ENCODE peak calls at places on chromosomes 2 and 18, in eight cellular contexts. K is mesendoderm; Y is activated CD4-positive, alpha-beta memory T cell treated with anti-CD3 and anti-CD28 coated beads, Interleukin-2, amount 10 ng/mL, durations not matched to agents 7 days and 5 days; W is LoVo; E is AG08396; U is aorta; V is SK-N-DZ; X is RPMI7951. L is an unnamed sample.

GRCh38 chr2:160970052-160970846 is 190.0 kb upstream of the TANK start:
- DNase-seq in Y (no peak), V (peak), W (peak), X (peak), K (peak), E (peak), U (no peak), L (no peak)

GRCh38 chr2:190443778-190444481 is 35.8 kb downstream of the MFSD6 start:
- DNase-seq in W (no peak), U (no peak), X (peak), V (peak), Y (no peak), E (no peak), K (no peak), L (no peak)

GRCh38 chr2:98463988-98464771 is 19.5 kb downstream of the INPP4A start:
- DNase-seq in V (no peak), X (no peak), Y (peak), E (no peak), U (no peak), K (peak), W (no peak), L (no peak)

GRCh38 chr2:226799976-226800940 is 638 bp upstream of the IRS1 start:
- DNase-seq in X (peak), W (peak), E (peak), K (peak), Y (no peak), U (peak), V (peak), L (peak)

GRCh38 chr2:20169796-20170467 is 55.0 kb downstream of the SDC1 start:
- DNase-seq in K (no peak), W (no peak), U (no peak), E (no peak), V (no peak), X (no peak), Y (no peak), L (no peak)

GRCh38 chr2:37585982-37586621 is 85.3 kb downstream of the CDC42EP3 start:
- DNase-seq in W (peak), Y (peak), X (peak), E (peak), V (no peak), K (no peak), U (peak), L (no peak)

GRCh38 chr18:10131036-10131774 is 217.4 kb downstream of the VAPA start:
- DNase-seq in X (no peak), Y (no peak), U (no peak), K (peak), W (no peak), E (no peak), V (peak), L (no peak)

GRCh38 chr2:15677141-15677911 is 85.7 kb downstream of the DDX1 start:
- DNase-seq in K (no peak), U (no peak), V (peak), Y (no peak), W (no peak), X (no peak), E (no peak), L (no peak)

GRCh38 chr2:60531638-60532216 is 21.7 kb downstream of the BCL11A start:
- DNase-seq in X (no peak), U (no peak), K (peak), V (no peak), Y (no peak), E (no peak), W (no peak), L (no peak)

GRCh38 chr18:22170421-22171262 is 1.3 kb downstream of the GATA6 start:
- DNase-seq in E (peak), V (no peak), U (peak), K (peak), W (peak), Y (no peak), X (peak), L (no peak)

GRCh38 chr2:46198164-46198883 is 98.9 kb upstream of the EPAS1 start:
- DNase-seq in W (no peak), X (no peak), U (no peak), K (no peak), E (no peak), Y (no peak), V (no peak), L (no peak)

GRCh38 chr18:3983351-3983969 is 471.6 kb downstream of the DLGAP1 start:
- DNase-seq in X (peak), W (peak), E (peak), U (no peak), Y (no peak), V (no peak), K (no peak), L (peak)

GRCh38 chr2:118865106-118865505 is 17.7 kb upstream of the EN1 start:
- DNase-seq in V (peak), W (peak), U (no peak), X (peak), K (peak), E (peak), Y (no peak), L (no peak)

GRCh38 chr2:25618676-25619075 is 54.7 kb downstream of the DTNB start:
- DNase-seq in X (peak), U (no peak), V (no peak), Y (no peak), W (peak), K (no peak), E (peak), L (no peak)

GRCh38 chr2:25955869-25956535 is 26.3 kb downstream of the KIF3C start:
- DNase-seq in K (no peak), U (peak), E (no peak), W (no peak), V (no peak), X (no peak), Y (no peak), L (no peak)

GRCh38 chr18:13813271-13813849 is 10.6 kb upstream of the MC5R start:
- DNase-seq in E (peak), X (peak), V (peak), Y (peak), K (peak), W (peak), U (no peak), L (peak)

GRCh38 chr2:74291891-74292621 is 51.2 kb downstream of the SLC4A5 start:
- DNase-seq in K (no peak), V (no peak), W (no peak), U (no peak), Y (no peak), E (no peak), X (no peak), L (no peak)

GRCh38 chr2:225999692-226000091 is 600.2 kb downstream of the NYAP2 start:
- DNase-seq in U (no peak), Y (no peak), X (no peak), V (no peak), E (no peak), W (no peak), K (no peak), L (no peak)

GRCh38 chr2:54665436-54665856 is 58.0 kb upstream of the EML6 start:
- DNase-seq in X (peak), E (peak), U (no peak), V (peak), Y (peak), K (peak), W (no peak), L (no peak)

GRCh38 chr2:71791051-71791450 is 337.7 kb downstream of the DYSF start:
- DNase-seq in Y (no peak), U (peak), X (no peak), V (no peak), E (no peak), K (no peak), W (no peak), L (no peak)

GRCh38 chr2:95390272-95390880 is 12.1 kb upstream of the FAHD2A start:
- DNase-seq in E (no peak), U (peak), Y (no peak), X (no peak), V (no peak), W (no peak), K (no peak), L (peak)

GRCh38 chr2:39593439-39594393 is 72.0 kb upstream of the TMEM178A start:
- DNase-seq in K (peak), V (peak), Y (no peak), W (peak), E (peak), X (peak), U (no peak), L (no peak)

GRCh38 chr2:152434395-152435182 is 99.6 kb downstream of the FMNL2 start:
- DNase-seq in E (no peak), U (no peak), X (no peak), Y (no peak), W (no peak), V (no peak), K (peak), L (no peak)

GRCh38 chr18:55124078-55124477 is 164.8 kb upstream of the CCDC68 start:
- DNase-seq in E (no peak), V (no peak), K (no peak), W (no peak), X (no peak), Y (no peak), U (no peak), L (no peak)

GRCh38 chr2:214578395-214578794 is 167.5 kb downstream of the VWC2L start:
- DNase-seq in U (no peak), V (no peak), K (no peak), Y (no peak), E (no peak), X (no peak), W (no peak), L (no peak)

GRCh38 chr2:174779361-174779928 is 15.2 kb upstream of the CHRNA1 start:
- DNase-seq in U (no peak), X (peak), V (peak), Y (no peak), E (no peak), K (peak), W (no peak), L (no peak)

GRCh38 chr18:79630266-79631095 is 49.1 kb upstream of the CTDP1 start:
- DNase-seq in W (no peak), X (peak), E (no peak), U (no peak), K (no peak), Y (no peak), V (no peak), L (no peak)

GRCh38 chr2:181407171-181407570 is 50.0 kb upstream of the ITGA4 start:
- DNase-seq in X (no peak), V (no peak), U (no peak), Y (no peak), W (no peak), K (no peak), E (no peak), L (no peak)

GRCh38 chr18:33010149-33010548 is 237.3 kb upstream of the KLHL14 start:
- DNase-seq in E (no peak), X (peak), Y (no peak), V (no peak), W (no peak), U (no peak), K (peak), L (no peak)

GRCh38 chr2:196703660-196704209 is 64.2 kb downstream of the CCDC150 start:
- DNase-seq in Y (no peak), E (no peak), X (peak), K (peak), V (no peak), W (no peak), U (no peak), L (no peak)

GRCh38 chr2:101679037-101679726 is 18.3 kb upstream of the MAP4K4 start:
- DNase-seq in K (no peak), U (no peak), E (peak), V (no peak), W (no peak), Y (no peak), X (peak), L (no peak)

L was measured in posterior cingulate gyrus.